ENCODE peak calls at places on chromosomes 3 and 15, in five cellular contexts. G is prostate gland, S is stomach, T is suprapubic skin, U is breast epithelium. X is an unnamed sample.

GRCh38 chr15:83893308-83893707 is 239.4 kb downstream of the ADAMTSL3 start:
- DNase-seq in S (no peak), G (no peak), T (no peak), U (no peak), X (no peak)

GRCh38 chr3:184040010-184040409 is 8.5 kb downstream of the HTR3D start:
- DNase-seq in G (no peak), S (peak; percentile 29), U (no peak), T (no peak), X (no peak)

GRCh38 chr3:177234121-177234520 is 36.8 kb upstream of the TBL1XR1 start:
- DNase-seq in T (no peak), G (no peak), U (no peak), S (no peak), X (no peak)

GRCh38 chr15:65550681-65551098 is 20.4 kb downstream of the HACD3 start:
- DNase-seq in G (no peak), S (no peak), T (no peak), U (no peak), X (no peak)

GRCh38 chr3:152574461-152575079 is 260.4 kb upstream of the P2RY1 start:
- DNase-seq in U (no peak), G (peak; percentile 25), S (no peak), T (no peak), X (no peak)

GRCh38 chr15:21260966-21261395 is 179.3 kb downstream of the POTEB3 start:
- DNase-seq in T (peak; percentile 55), G (no peak), S (no peak), U (peak; percentile 50), X (peak; percentile 62)

GRCh38 chr3:143428351-143428750 is 308.8 kb downstream of the CHST2 start:
- DNase-seq in U (no peak), S (no peak), G (no peak), T (no peak), X (no peak)

GRCh38 chr15:25933456-25934158 is 70.5 kb upstream of the ATP10A start:
- DNase-seq in G (peak; percentile 57), S (peak; percentile 61), U (peak; percentile 69), T (peak; percentile 71), X (peak; percentile 88)

GRCh38 chr3:14548321-14548729 is 8.2 kb upstream of the GRIP2 start:
- DNase-seq in G (peak; percentile 56), U (no peak), T (no peak), S (peak; percentile 75), X (peak; percentile 74)

GRCh38 chr15:56817266-56817665 is 84.0 kb upstream of the ZNF280D start:
- DNase-seq in U (no peak), T (no peak), G (no peak), S (no peak), X (no peak)

GRCh38 chr3:158488670-158489069 is 82.3 kb upstream of the MLF1 start:
- DNase-seq in G (no peak), U (no peak), S (no peak), T (no peak), X (no peak)

GRCh38 chr3:34277110-34277509 is 478.7 kb downstream of the PDCD6IP start:
- DNase-seq in T (no peak), U (no peak), G (no peak), S (no peak), X (no peak)

GRCh38 chr3:127488740-127489139 is 101.8 kb downstream of the TPRA1 start:
- DNase-seq in T (no peak), U (no peak), G (no peak), S (no peak), X (peak; percentile 61)

GRCh38 chr3:122092460-122093165 is 37.5 kb downstream of the CD86 start:
- DNase-seq in T (peak; percentile 57), S (no peak), G (peak; percentile 11), U (no peak), X (peak; percentile 66)

GRCh38 chr3:128804017-128804816 is 75.2 kb upstream of the ACAD9 start:
- DNase-seq in U (no peak), T (no peak), S (no peak), G (no peak), X (no peak)

GRCh38 chr3:187684880-187685279 is 14.7 kb upstream of the SST start:
- DNase-seq in T (no peak), U (no peak), S (no peak), G (no peak), X (no peak)

GRCh38 chr3:111808439-111808838 is 50.6 kb upstream of the PHLDB2 start:
- DNase-seq in T (no peak), G (no peak), S (no peak), U (no peak), X (no peak)

GRCh38 chr15:54347082-54347827 is 369.0 kb downstream of the UNC13C start:
- DNase-seq in S (no peak), T (no peak), G (no peak), U (no peak), X (no peak)

GRCh38 chr3:9214599-9214998 is 34.8 kb downstream of the SRGAP3 start:
- DNase-seq in T (no peak), G (no peak), S (no peak), U (no peak), X (no peak)

GRCh38 chr15:90212221-90213079 is 11.3 kb downstream of the SEMA4B start:
- DNase-seq in U (peak; percentile 82), S (peak; percentile 76), G (peak; percentile 76), T (no peak), X (no peak)

DNA sequence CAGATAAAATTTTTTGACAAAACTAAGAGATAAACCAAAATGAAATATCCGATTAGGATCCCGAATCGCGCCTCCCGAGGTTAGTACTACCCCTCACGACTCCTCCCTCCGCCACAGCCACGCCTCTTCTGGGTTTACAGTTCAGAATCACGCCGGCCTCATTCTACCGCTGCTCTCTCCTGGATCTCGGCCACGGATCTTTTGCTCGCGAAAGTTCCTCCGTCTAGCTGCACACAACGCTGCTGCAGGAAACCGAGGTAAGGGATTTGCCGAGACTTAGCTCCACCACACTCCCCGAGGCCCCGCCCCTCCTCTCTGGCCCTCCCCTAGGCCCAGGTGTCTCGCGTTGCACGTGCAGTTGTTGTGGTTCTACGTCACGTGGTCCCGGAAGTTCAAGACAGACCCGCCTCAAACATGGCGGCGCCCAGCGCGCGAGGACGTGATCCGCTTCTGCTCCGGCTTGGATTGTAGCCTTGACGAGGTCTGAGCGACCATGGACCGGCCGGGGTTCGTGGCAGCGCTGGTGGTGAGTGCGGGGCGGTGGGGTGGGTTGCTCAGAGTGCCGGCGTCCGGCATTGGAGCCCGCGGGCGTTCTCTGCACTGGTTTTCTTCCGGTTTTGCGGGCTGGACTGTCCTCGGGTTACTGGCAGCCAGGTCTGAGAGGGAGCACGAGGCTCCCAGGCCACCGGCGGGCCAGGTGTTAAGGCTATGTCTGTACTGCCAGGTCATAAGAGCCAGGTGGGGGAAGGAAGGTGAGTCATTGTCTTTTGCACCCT is at the start of gene SLC25A26:
- DNase-seq in G (peak; percentile 97), T (peak; percentile 97), U (peak; percentile 94), S (peak; percentile 97), X (peak; percentile 98)
- TF ChIP-seq CTCF in G (peak; percentile 19), T (no peak), U (no peak), S (no peak), X (no peak)

GRCh38 chr3:137171834-137172603 is 214.2 kb downstream of the IL20RB start:
- DNase-seq in S (no peak), G (no peak), T (no peak), U (no peak), X (no peak)

GRCh38 chr3:137180220-137180619 is 222.4 kb downstream of the IL20RB start:
- DNase-seq in S (no peak), U (no peak), G (no peak), T (no peak), X (no peak)

GRCh38 chr3:137172703-137173102 is 214.9 kb downstream of the IL20RB start:
- DNase-seq in U (no peak), S (no peak), T (no peak), G (no peak), X (no peak)

GRCh38 chr3:137174514-137174913 is 216.7 kb downstream of the IL20RB start:
- DNase-seq in G (no peak), U (no peak), T (no peak), S (no peak), X (no peak)
- H3K27ac ChIP-seq in G (no peak overlapping the region), U (no peak overlapping the region), T (no peak overlapping the region), S (no peak overlapping the region), X (no peak overlapping the region)

GRCh38 chr3:136120373-136121348 is 75.5 kb downstream of the MSL2 start:
- DNase-seq in G (no peak), U (no peak), T (no peak), S (no peak), X (no peak)
- TF ChIP-seq POLR2AphosphoS5 in G (no peak), U (no peak), T (no peak), S (no peak), X (no peak)

GRCh38 chr15:73685561-73685960 is 1.4 kb downstream of the CD276 start:
- DNase-seq in S (no peak), U (no peak), T (no peak), G (no peak), X (no peak)

GRCh38 chr15:73682597-73683090 is 1.5 kb upstream of the CD276 start:
- DNase-seq in T (no peak), S (no peak), G (no peak), U (no peak), X (no peak)

GRCh38 chr15:73681856-73682596 is 2.2 kb upstream of the CD276 start:
- DNase-seq in T (no peak), S (no peak), G (no peak), U (no peak), X (no peak)

GRCh38 chr15:73683257-73683623 is 943 bp upstream of the CD276 start:
- DNase-seq in S (no peak), G (no peak), T (no peak), U (no peak), X (no peak)

DNA sequence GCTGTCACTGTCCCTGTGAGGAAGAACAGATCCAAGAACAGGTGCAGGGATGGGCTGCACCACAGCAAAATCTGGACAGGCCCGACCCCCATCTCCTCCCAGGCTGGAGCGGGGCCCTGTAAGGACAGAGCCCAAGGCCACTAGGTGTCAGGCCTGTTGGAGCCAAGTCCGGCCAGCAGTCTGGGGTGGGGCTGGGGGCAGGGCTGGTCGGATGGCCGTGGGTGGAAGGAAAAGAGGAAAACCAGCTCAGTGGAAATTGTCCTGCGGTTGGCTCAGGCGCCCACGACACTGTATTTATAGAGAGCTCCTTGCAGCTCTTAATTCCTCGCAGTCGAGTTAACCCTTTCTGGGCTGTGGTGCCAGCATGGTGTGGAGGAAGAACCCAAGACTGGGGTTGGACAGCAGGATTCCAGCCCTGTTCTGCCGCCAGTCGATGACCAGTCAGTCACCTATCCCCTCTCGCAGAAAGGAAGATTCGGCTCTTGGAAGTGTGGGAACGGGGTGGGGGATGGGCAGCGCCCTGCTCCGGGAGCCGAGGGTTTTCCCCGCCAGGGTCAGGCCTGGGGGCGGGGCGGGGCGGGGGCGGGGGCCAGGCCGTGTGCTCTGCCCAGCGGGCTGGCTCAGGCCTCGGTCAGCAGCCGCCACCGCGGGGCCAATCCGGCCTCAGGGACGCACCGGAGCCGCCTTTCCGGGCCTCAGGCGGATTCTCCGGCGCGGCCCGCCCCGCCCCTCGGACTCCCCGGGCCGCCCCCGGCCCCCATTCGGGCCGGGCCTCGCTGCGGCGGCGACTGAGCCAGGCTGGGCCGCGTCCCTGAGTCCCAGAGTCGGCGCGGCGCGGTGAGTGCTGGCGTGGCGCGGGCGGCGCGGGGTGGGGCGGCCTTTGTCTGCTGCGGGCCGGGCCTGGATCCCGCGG is at the start of gene CD276:
- DNase-seq in G (peak; percentile 61), S (peak; percentile 80), T (peak; percentile 87), U (peak; percentile 61), X (peak; percentile 87)
- TF ChIP-seq CTCF in G (peak; percentile 43), S (no peak), T (no peak), U (no peak), X (no peak)

DNA sequence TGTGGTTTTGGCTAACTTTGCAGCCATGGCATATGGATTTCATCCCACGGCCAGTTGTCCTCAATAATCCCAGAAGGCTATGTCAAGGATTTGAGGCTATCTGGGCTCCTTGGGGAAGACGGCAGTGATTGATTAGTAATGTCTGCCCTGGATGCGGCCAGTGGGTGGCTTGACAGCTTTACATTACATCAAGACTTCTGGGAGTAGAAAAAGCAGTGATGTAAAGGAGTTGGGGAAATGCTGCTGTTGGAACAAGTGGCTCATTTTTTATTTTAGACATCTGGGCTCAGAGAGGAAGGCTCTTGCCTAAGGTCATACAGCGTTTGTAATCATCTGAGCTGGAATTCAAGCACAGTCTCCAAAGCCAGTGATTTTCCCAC is 94.1 kb downstream of the FLNB start:
- DNase-seq in G (no peak), T (no peak), U (no peak), S (no peak), X (peak; percentile 33)
- H3K27ac ChIP-seq in G (peak overlapping the region; percentile 48), T (peak overlapping the region; percentile 87), U (peak overlapping the region; percentile 85), S (peak overlapping the region; percentile 76), X (peak overlapping the region; percentile 64)

X was measured in sigmoid colon.